ENCODE peak calls at places on chromosome 19, in five cellular contexts. Q, W, R, O and L are unnamed samples.

GRCh38 chr19:15285896-15286591 is 46.3 kb downstream of the BRD4 start:
- DNase-seq in R (no peak), W (no peak), Q (no peak), O (no peak), L (no peak)

GRCh38 chr19:54133312-54133956 is 4.1 kb upstream of the CNOT3 start:
- DNase-seq in R (no peak), Q (peak; percentile 87), W (no peak), O (peak; percentile 52), L (no peak)

GRCh38 chr19:54444737-54445136 is 4.3 kb upstream of the LENG8 start:
- DNase-seq in R (no peak), O (no peak), W (no peak), Q (no peak), L (no peak)

GRCh38 chr19:52086481-52086880 is 9.1 kb downstream of the ZNF841 start:
- DNase-seq in Q (no peak), O (no peak), R (peak; percentile 46), W (peak; percentile 30), L (no peak)

GRCh38 chr19:10390652-10391286 is 10.4 kb upstream of the TYK2 start:
- DNase-seq in O (peak; percentile 84), R (peak; percentile 38), W (peak; percentile 71), Q (peak; percentile 76), L (peak; percentile 85)

GRCh38 chr19:36013280-36014028 is 559 bp downstream of the ALKBH6 start:
- DNase-seq in W (no peak), O (no peak), Q (no peak), R (no peak), L (no peak)

GRCh38 chr19:53558404-53558803 is 20.5 kb downstream of the ZNF331 start:
- DNase-seq in O (no peak), R (no peak), Q (no peak), W (no peak), L (no peak)

GRCh38 chr19:5126498-5127223 is 157.7 kb downstream of the KDM4B start:
- DNase-seq in Q (no peak), W (no peak), R (no peak), O (no peak), L (no peak)

GRCh38 chr19:12843999-12844732 is 5.9 kb downstream of the MAST1 start:
- DNase-seq in W (no peak), O (peak; percentile 39), R (no peak), Q (no peak), L (no peak)

GRCh38 chr19:53982611-53983010 is 8.8 kb upstream of the CACNG6 start:
- DNase-seq in W (no peak), O (peak; percentile 67), R (no peak), Q (peak; percentile 61), L (no peak)

GRCh38 chr19:13615890-13616289 is 109.6 kb upstream of the CACNA1A start:
- DNase-seq in W (peak; percentile 61), Q (no peak), O (no peak), R (no peak), L (no peak)

GRCh38 chr19:45097776-45098520 is 5.0 kb downstream of the PPP1R37 start:
- DNase-seq in Q (peak; percentile 29), W (peak; percentile 98), R (peak; percentile 86), O (peak; percentile 87), L (no peak)

GRCh38 chr19:1177322-1178114 is 3.5 kb upstream of the SBNO2 start:
- DNase-seq in Q (no peak), R (peak; percentile 98), W (peak; percentile 97), O (peak; percentile 94), L (no peak)

GRCh38 chr19:45079911-45080469 is 930 bp downstream of the GEMIN7 start:
- DNase-seq in O (no peak), Q (no peak), R (no peak), W (no peak), L (no peak)

GRCh38 chr19:8580710-8581281 is 3.6 kb upstream of the MYO1F start:
- DNase-seq in R (peak; percentile 42), W (peak; percentile 66), O (peak; percentile 83), Q (peak; percentile 86), L (peak; percentile 92)

GRCh38 chr19:45577111-45577905 is 7.3 kb downstream of the OPA3 start:
- DNase-seq in W (peak; percentile 95), R (peak; percentile 99), Q (no peak), O (peak; percentile 95), L (no peak)

GRCh38 chr19:38695319-38695683 is 47.9 kb downstream of the ACTN4 start:
- DNase-seq in R (no peak), Q (no peak), W (no peak), O (no peak), L (no peak)

GRCh38 chr19:16604615-16605014 is 23.4 kb downstream of the MED26 start:
- DNase-seq in O (no peak), Q (no peak), W (no peak), R (no peak), L (no peak)

GRCh38 chr19:41422955-41423354 is 4.2 kb downstream of the B3GNT8 start:
- DNase-seq in R (no peak), O (no peak), W (no peak), Q (no peak), L (no peak)

GRCh38 chr19:44903216-44903601 is 2.4 kb upstream of the APOE start:
- DNase-seq in O (no peak), W (no peak), R (no peak), Q (no peak), L (no peak)

GRCh38 chr19:12828494-12828893 is 5.9 kb downstream of the RTBDN start:
- DNase-seq in O (peak; percentile 49), W (no peak), Q (peak; percentile 76), R (no peak), L (peak; percentile 65)

GRCh38 chr19:28406237-28406596 is 806.7 kb downstream of the UQCRFS1 start:
- DNase-seq in R (no peak), W (no peak), Q (no peak), O (no peak), L (no peak)

GRCh38 chr19:44684892-44685847 is 13.8 kb upstream of the CEACAM16 start:
- DNase-seq in Q (peak; percentile 92), W (peak; percentile 97), R (peak; percentile 51), O (peak; percentile 82), L (peak; percentile 83)

GRCh38 chr19:40831502-40832430 is 18.5 kb downstream of the CYP2A6 start:
- DNase-seq in W (peak; percentile 97), Q (no peak), R (peak; percentile 81), O (peak; percentile 92), L (no peak)

GRCh38 chr19:30082611-30083010 is 140.6 kb downstream of the URI1 start:
- DNase-seq in R (no peak), O (no peak), Q (no peak), W (no peak), L (no peak)

GRCh38 chr19:45499196-45500180 is 1.2 kb downstream of the PPM1N start:
- DNase-seq in W (no peak), R (no peak), O (peak; percentile 42), Q (peak; percentile 91), L (peak; percentile 45)

GRCh38 chr19:41311613-41312012 is 1.6 kb downstream of the CCDC97 start:
- DNase-seq in Q (no peak), W (no peak), O (no peak), R (no peak), L (no peak)

GRCh38 chr19:10283301-10283733 is 3.4 kb upstream of the ICAM4 start:
- DNase-seq in R (peak; percentile 29), W (no peak), Q (no peak), O (peak; percentile 59), L (no peak)

GRCh38 chr19:16143399-16144215 is at the start of gene HSH2D:
- DNase-seq in Q (no peak), O (peak; percentile 93), W (no peak), R (peak; percentile 78), L (no peak)

GRCh38 chr19:5296457-5297271 is 43.9 kb downstream of the PTPRS start:
- DNase-seq in Q (no peak), R (no peak), O (no peak), W (no peak), L (no peak)

GRCh38 chr19:15859187-15859586 is 38.7 kb downstream of the CYP4F2 start:
- DNase-seq in R (no peak), W (no peak), Q (no peak), O (no peak), L (no peak)

GRCh38 chr19:57583104-57583520 is 833 bp upstream of the ZIK1 start:
- DNase-seq in Q (no peak), W (no peak), O (no peak), R (no peak), L (no peak)

GRCh38 chr19:57583521-57584416 is at the start of gene ZIK1:
- DNase-seq in R (peak; percentile 67), Q (peak; percentile 98), W (peak; percentile 92), O (no peak), L (no peak)

GRCh38 chr19:57576661-57577060 is 2.0 kb downstream of the ZNF416 start:
- DNase-seq in O (no peak), Q (no peak), R (no peak), W (no peak), L (no peak)

GRCh38 chr19:57578487-57579205 is at the start of gene ZNF416:
- DNase-seq in O (peak; percentile 99), W (peak; percentile 99), R (peak; percentile 97), Q (peak; percentile 99), L (peak; percentile 94)
- H3K9me3 ChIP-seq in O (peaks cover 49% of the 10 kb centered on the region), W (peaks cover 47% of the 10 kb centered on the region), R (peaks cover 52% of the 10 kb centered on the region), Q (peaks cover 51% of the 10 kb centered on the region), L (peaks cover 21% of the 10 kb centered on the region)

GRCh38 chr19:2249880-2250764 is 999 bp downstream of the AMH start:
- DNase-seq in R (no peak), W (no peak), O (no peak), Q (no peak), L (no peak)

GRCh38 chr19:2250765-2251576 is 1.8 kb downstream of the AMH start:
- DNase-seq in R (no peak), W (no peak), O (no peak), Q (no peak), L (no peak)

GRCh38 chr19:2253106-2254051 is 2.8 kb downstream of the JSRP1 start:
- DNase-seq in Q (no peak), O (no peak), R (no peak), W (no peak), L (no peak)

GRCh38 chr19:2252481-2253105 is 3.5 kb downstream of the AMH start:
- DNase-seq in Q (no peak), R (no peak), W (no peak), O (no peak), L (no peak)

GRCh38 chr19:2251577-2252480 is 2.7 kb downstream of the AMH start:
- DNase-seq in O (no peak), R (no peak), W (no peak), Q (no peak), L (no peak)
- H3K27me3 ChIP-seq in O (no peaks in the 10 kb centered on the region), R (peaks cover 28% of the 10 kb centered on the region), W (peaks cover 36% of the 10 kb centered on the region), Q (no peaks in the 10 kb centered on the region), L (no peaks in the 10 kb centered on the region)

GRCh38 chr19:49499030-49499670 is 2.9 kb downstream of the RPS11 start:
- DNase-seq in O (no peak), Q (no peak), R (no peak), W (no peak), L (no peak)

GRCh38 chr19:49496574-49497008 is 357 bp downstream of the RPS11 start:
- DNase-seq in Q (no peak), W (no peak), R (no peak), O (no peak), L (no peak)

GRCh38 chr19:49497790-49498106 is 1.5 kb downstream of the RPS11 start:
- DNase-seq in W (no peak), Q (no peak), R (no peak), O (no peak), L (no peak)

GRCh38 chr19:49497047-49497789 is 984 bp downstream of the RPS11 start:
- DNase-seq in R (peak; percentile 52), O (peak; percentile 65), Q (peak; percentile 87), W (peak; percentile 47), L (peak; percentile 74)

GRCh38 chr19:49498475-49498874 is 2.2 kb downstream of the RPS11 start:
- DNase-seq in Q (no peak), O (no peak), R (no peak), W (no peak), L (no peak)
- H3K4me3 ChIP-seq in Q (peak overlapping the region; percentile 82), O (peak overlapping the region; percentile 94), R (peak overlapping the region; percentile 99), W (no peak overlapping the region), L (peak overlapping the region; percentile 2)

GRCh38 chr19:18152817-18153554 is at the start of gene PIK3R2:
- DNase-seq in O (peak; percentile 100), Q (peak; percentile 99), W (peak; percentile 98), R (peak; percentile 98), L (peak; percentile 100)
- H3K9me3 ChIP-seq in O (no peaks in the 10 kb centered on the region), Q (no peaks in the 10 kb centered on the region), W (no peaks in the 10 kb centered on the region), R (no peaks in the 10 kb centered on the region), L (no peaks in the 10 kb centered on the region)